ENCODE peak calls at places on chromosomes 1 and 21, in six cellular contexts. A is adrenal gland, R is NB4, Q is H1, K is sigmoid colon, Z is body of pancreas. T is an unnamed sample.

GRCh38 chr1:8892026-8892425 is 13.5 kb upstream of the ENO1 start:
- DNase-seq in A (no peak), R (no peak), Q (no peak), K (no peak), Z (no peak), T (no peak)

GRCh38 chr1:36327421-36328087 is 4.1 kb upstream of the EVA1B start:
- DNase-seq in A (no peak), R (peak), Q (no peak), K (no peak), Z (no peak), T (no peak)

GRCh38 chr1:34865573-34865972 is 6.0 kb upstream of the SMIM12 start:
- DNase-seq in A (peak), R (no peak), Q (no peak), K (no peak), Z (no peak), T (no peak)

GRCh38 chr1:241518447-241519307 is 878 bp downstream of the FH start:
- DNase-seq in A (no peak), R (peak), Q (no peak), K (no peak), Z (peak), T (no peak)

GRCh38 chr1:162364498-162364897 is 12.2 kb downstream of the SPATA46 start:
- DNase-seq in A (no peak), R (no peak), Q (no peak), K (no peak), Z (no peak), T (no peak)

GRCh38 chr1:225651872-225652725 is 824 bp downstream of the ENAH start:
- DNase-seq in A (peak), R (peak), Q (no peak), K (no peak), Z (peak), T (peak)

GRCh38 chr21:35179990-35180557 is 131.0 kb upstream of the RUNX1 start:
- DNase-seq in A (no peak), R (no peak), Q (no peak), K (no peak), Z (no peak), T (no peak)

GRCh38 chr1:239308701-239309333 is 77.6 kb upstream of the CHRM3 start:
- DNase-seq in A (no peak), R (peak), Q (peak), K (no peak), Z (peak), T (no peak)

GRCh38 chr1:5966543-5967205 is 25.6 kb downstream of the NPHP4 start:
- DNase-seq in A (no peak), R (no peak), Q (no peak), K (peak), Z (no peak), T (no peak)

GRCh38 chr1:62687903-62688686 is at the start of gene DOCK7:
- DNase-seq in A (peak), R (peak), Q (peak), K (peak), Z (peak), T (peak)

GRCh38 chr1:15405106-15405850 is 4.4 kb upstream of the EFHD2 start:
- DNase-seq in A (no peak), R (no peak), Q (no peak), K (no peak), Z (no peak), T (no peak)

GRCh38 chr1:233015965-233016364 is 65.6 kb downstream of the NTPCR start:
- DNase-seq in A (no peak), R (no peak), Q (no peak), K (no peak), Z (peak), T (no peak)

GRCh38 chr21:33021150-33021549 is 4.6 kb upstream of the OLIG2 start:
- DNase-seq in A (no peak), R (no peak), Q (no peak), K (no peak), Z (no peak), T (no peak)

GRCh38 chr1:55572878-55573734 is 357.9 kb upstream of the USP24 start:
- DNase-seq in A (no peak), R (no peak), Q (no peak), K (no peak), Z (no peak), T (no peak)

GRCh38 chr1:230815277-230815676 is 53.0 kb downstream of the C1orf198 start:
- DNase-seq in A (no peak), R (no peak), Q (no peak), K (no peak), Z (no peak), T (no peak)

GRCh38 chr1:19885821-19886220 is 3.6 kb downstream of the OTUD3 start:
- DNase-seq in A (no peak), R (no peak), Q (no peak), K (no peak), Z (no peak), T (no peak)

GRCh38 chr1:32774950-32775634 is 42.1 kb downstream of the YARS1 start:
- DNase-seq in A (no peak), R (no peak), Q (no peak), K (no peak), Z (peak), T (no peak)

GRCh38 chr21:41926068-41926806 is 27.6 kb downstream of the C2CD2 start:
- DNase-seq in A (no peak), R (peak), Q (peak), K (peak), Z (peak), T (peak)

GRCh38 chr1:3677411-3677944 is 25.2 kb downstream of the TP73 start:
- DNase-seq in A (no peak), R (peak), Q (no peak), K (no peak), Z (no peak), T (no peak)
- TF ChIP-seq POLR2A in A (no peak), R (peak), Q (no peak), K (no peak), Z (no peak), T (no peak)

GRCh38 chr1:21217812-21218596 is 41.3 kb upstream of the EIF4G3 start:
- DNase-seq in A (no peak), R (peak), Q (no peak), K (no peak), Z (no peak), T (no peak)
- TF ChIP-seq POLR2A in A (no peak), R (no peak), Q (no peak), K (no peak), Z (no peak), T (no peak)

DNA sequence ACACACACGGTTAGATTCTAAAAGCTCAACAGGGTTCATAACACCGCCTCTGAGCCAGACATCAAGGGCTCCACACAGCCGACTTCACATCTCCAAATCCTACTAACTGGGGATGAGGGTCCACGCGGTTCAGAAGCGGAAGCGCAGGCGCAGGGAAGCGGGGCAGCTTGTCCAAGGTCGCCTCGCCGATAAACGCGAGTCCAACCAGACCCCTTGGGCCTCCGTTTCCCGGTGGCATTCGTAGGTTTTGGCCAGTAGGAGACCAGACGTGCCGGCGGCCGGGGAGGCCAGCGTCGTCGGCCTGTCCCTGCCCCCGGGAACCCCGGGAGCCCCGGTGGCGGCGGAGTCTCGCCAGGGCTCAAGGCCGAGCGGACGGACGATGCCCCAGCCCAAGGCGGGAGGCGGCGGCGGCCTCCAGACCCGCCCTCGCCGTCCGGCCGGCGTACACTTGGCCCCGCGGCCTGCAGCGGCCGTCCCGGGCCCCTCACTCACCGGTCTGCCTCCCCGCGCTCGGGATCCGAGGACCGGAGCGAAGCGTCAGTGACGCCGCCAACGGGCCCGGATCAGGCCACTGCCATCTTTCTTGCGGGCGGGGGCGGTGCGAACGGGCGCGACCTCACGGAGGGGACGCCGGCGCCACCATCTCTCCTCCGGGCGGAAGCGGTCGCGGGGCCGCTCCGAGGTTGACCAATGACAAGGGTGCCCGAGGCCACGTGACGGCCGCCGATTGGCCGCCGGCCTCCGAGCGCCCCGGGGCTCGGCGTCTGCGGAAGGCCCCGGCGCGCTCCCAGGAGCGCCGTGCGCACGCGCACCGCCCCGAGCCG is at the start of gene SDF4:
- DNase-seq in A (peak), R (peak), Q (peak), K (peak), Z (peak), T (peak)
- TF ChIP-seq POLR2A in A (peak), R (peak), Q (no peak), K (peak), Z (peak), T (peak)

DNA sequence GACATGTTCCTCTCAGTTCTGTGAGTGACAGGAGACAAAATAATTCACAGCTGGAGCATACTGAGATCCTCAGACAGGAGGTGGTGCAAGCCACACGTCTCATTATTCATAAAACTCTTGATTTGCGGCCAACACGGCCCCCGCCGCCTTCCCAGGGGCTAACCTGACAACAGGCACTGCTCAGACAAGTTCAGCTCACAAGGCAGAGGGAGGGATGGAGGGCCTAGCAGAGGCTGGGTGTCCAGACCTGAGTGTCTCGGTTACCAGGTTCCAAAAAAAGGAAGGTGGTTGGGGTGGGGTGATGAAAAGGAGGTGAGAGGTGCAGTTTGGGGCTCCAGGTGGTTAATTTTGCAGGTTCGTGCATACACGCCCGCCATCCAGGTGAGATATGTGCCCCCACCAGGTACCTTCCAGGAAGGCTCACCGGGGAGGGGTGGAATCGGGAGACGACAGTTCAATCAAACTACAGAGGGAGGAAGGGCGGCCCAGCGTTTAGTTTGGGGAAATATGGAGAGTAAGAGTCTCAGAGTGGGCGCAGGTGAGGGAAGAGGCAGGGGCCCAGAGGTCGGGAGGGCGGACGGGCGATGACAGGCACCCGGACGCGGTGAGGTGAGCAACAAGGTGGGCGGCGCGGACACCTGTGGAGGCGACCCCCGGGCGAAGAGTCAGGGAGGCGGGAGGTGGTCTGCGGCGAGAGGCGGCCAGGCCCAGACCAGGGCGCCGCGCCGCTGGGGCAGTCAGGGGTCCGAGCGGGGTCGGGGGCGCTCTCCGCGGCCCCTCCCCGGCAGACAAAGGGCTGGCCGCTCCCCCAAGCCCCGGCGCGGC is 635 bp downstream of the CTNNBIP1 start:
- DNase-seq in A (peak), R (peak), Q (no peak), K (peak), Z (peak), T (no peak)
- TF ChIP-seq POLR2A in A (no peak), R (no peak), Q (no peak), K (no peak), Z (no peak), T (no peak)

GRCh38 chr1:100448371-100448770 is 89.6 kb upstream of the GPR88 start:
- DNase-seq in A (no peak), R (no peak), Q (no peak), K (no peak), Z (peak), T (peak)
- TF ChIP-seq POLR2A in A (no peak), R (no peak), Q (no peak), K (no peak), Z (no peak), T (no peak)

GRCh38 chr1:207867136-207868081 is 43.5 kb downstream of the CD34 start:
- DNase-seq in A (peak), R (peak), Q (no peak), K (peak), Z (peak), T (peak)

GRCh38 chr1:207869859-207870258 is 41.1 kb downstream of the CD34 start:
- DNase-seq in A (no peak), R (no peak), Q (no peak), K (no peak), Z (no peak), T (no peak)

GRCh38 chr1:207868252-207868768 is 42.6 kb downstream of the CD34 start:
- DNase-seq in A (peak), R (peak), Q (no peak), K (peak), Z (peak), T (peak)

GRCh38 chr1:207870279-207871031 is 40.5 kb downstream of the CD34 start:
- DNase-seq in A (no peak), R (no peak), Q (no peak), K (no peak), Z (no peak), T (no peak)

GRCh38 chr1:207868769-207869721 is 41.9 kb downstream of the CD34 start:
- DNase-seq in A (peak), R (peak), Q (peak), K (peak), Z (peak), T (peak)
- TF ChIP-seq POLR2A in A (peak), R (peak), Q (no peak), K (peak), Z (peak), T (peak)